ENCODE peak calls at places on chromosomes 11 and 22, in six cellular contexts. E, K, L, A, M and N are unnamed samples.

GRCh38 chr11:66686100-66686785 is 8.6 kb upstream of the RBM4B start:
- DNase-seq in A (no peak), K (no peak), E (no peak), M (no peak), L (no peak), N (peak)

GRCh38 chr11:106420048-106420665 is 342.7 kb downstream of the AASDHPPT start:
- DNase-seq in A (no peak), K (no peak), L (no peak), E (no peak), M (no peak), N (no peak)

GRCh38 chr22:28934026-28934425 is 50.7 kb downstream of the ZNRF3 start:
- DNase-seq in A (no peak), K (no peak), M (no peak), E (no peak), L (no peak), N (no peak)

GRCh38 chr22:27558658-27559371 is 242.7 kb downstream of the MN1 start:
- DNase-seq in M (no peak), K (no peak), E (no peak), A (no peak), L (no peak), N (no peak)

GRCh38 chr11:68441466-68442230 is 18.9 kb upstream of the PPP6R3 start:
- DNase-seq in E (no peak), M (peak), L (no peak), K (no peak), A (no peak), N (no peak)

GRCh38 chr22:38230108-38230825 is 28.5 kb downstream of the MAFF start:
- DNase-seq in L (peak), E (no peak), M (no peak), K (no peak), A (no peak), N (peak)

GRCh38 chr11:120952503-120953229 is 71.2 kb upstream of the TBCEL start:
- DNase-seq in L (peak), M (peak), E (peak), A (peak), K (peak), N (peak)

GRCh38 chr22:26589845-26590524 is at the start of gene TPST2:
- DNase-seq in E (peak), K (peak), A (peak), L (peak), M (peak), N (peak)

GRCh38 chr22:24149191-24149590 is 32.1 kb upstream of the SUSD2 start:
- DNase-seq in L (peak), E (no peak), M (no peak), A (no peak), K (no peak), N (no peak)

GRCh38 chr22:28956506-28956905 is 73.1 kb downstream of the ZNRF3 start:
- DNase-seq in M (no peak), E (no peak), K (no peak), A (no peak), L (no peak), N (no peak)

GRCh38 chr11:119373917-119374631 is 7.4 kb downstream of the USP2 start:
- DNase-seq in A (peak), L (peak), E (peak), M (peak), K (no peak), N (peak)

GRCh38 chr11:130588471-130588870 is 140.0 kb downstream of the ADAMTS15 start:
- DNase-seq in E (no peak), K (no peak), M (peak), A (no peak), L (no peak), N (no peak)

GRCh38 chr11:46414466-46414796 is 22.9 kb upstream of the CHRM4 start:
- DNase-seq in M (no peak), L (no peak), A (no peak), E (no peak), K (no peak), N (no peak)

GRCh38 chr11:123386746-123387510 is 43.1 kb upstream of the GRAMD1B start:
- DNase-seq in E (no peak), A (peak), M (peak), K (no peak), L (no peak), N (no peak)

GRCh38 chr11:74322667-74323066 is 11.2 kb upstream of the P4HA3 start:
- DNase-seq in K (no peak), E (no peak), L (peak), A (no peak), M (peak), N (no peak)

GRCh38 chr11:46237248-46238077 is 40.0 kb upstream of the CREB3L1 start:
- DNase-seq in L (peak), E (no peak), K (peak), A (peak), M (peak), N (no peak)